ENCODE peak calls at places on chromosomes 1 and 21, in four cellular contexts. C is cardiac muscle cell, B is GM23248, P is trophoblast cell. L is an unnamed sample.

GRCh38 chr1:117592155-117592554 is 13.7 kb upstream of the TENT5C start:
- DNase-seq in C (no peak), B (no peak), P (no peak), L (no peak)

GRCh38 chr1:25523512-25523911 is 19.9 kb upstream of the LDLRAP1 start:
- DNase-seq in C (no peak), B (peak), P (no peak), L (no peak)

GRCh38 chr21:27480841-27481261 is 514.0 kb upstream of the ADAMTS5 start:
- DNase-seq in C (peak), B (peak), P (no peak), L (no peak)

GRCh38 chr1:158025576-158026230 is 32.3 kb downstream of the KIRREL1 start:
- DNase-seq in C (no peak), B (no peak), P (no peak), L (no peak)

GRCh38 chr1:71157151-71157550 is 76.3 kb upstream of the ZRANB2 start:
- DNase-seq in C (no peak), B (peak), P (no peak), L (no peak)

GRCh38 chr21:45142469-45142868 is 68.1 kb downstream of the ADARB1 start:
- DNase-seq in C (peak), B (peak), P (no peak), L (no peak)

GRCh38 chr1:31505884-31506497 is 70.3 kb upstream of the TINAGL1 start:
- DNase-seq in C (peak), B (peak), P (no peak), L (no peak)

GRCh38 chr1:234550341-234551031 is 59.5 kb downstream of the IRF2BP2 start:
- DNase-seq in C (no peak), B (no peak), P (no peak), L (no peak)

GRCh38 chr1:83641206-83641658 is 357.7 kb downstream of the TTLL7 start:
- DNase-seq in C (peak), B (peak), P (no peak), L (no peak)

GRCh38 chr1:102184477-102184876 is 187.8 kb upstream of the OLFM3 start:
- DNase-seq in C (no peak), B (no peak), P (no peak), L (no peak)

GRCh38 chr1:104392552-104392951 is 642.9 kb downstream of the AMY1C start:
- DNase-seq in C (no peak), B (no peak), P (no peak), L (no peak)

GRCh38 chr1:63547621-63548294 is 24.4 kb downstream of the EFCAB7 start:
- DNase-seq in C (peak), B (peak), P (no peak), L (no peak)

GRCh38 chr1:34405266-34405959 is 228.7 kb downstream of the C1orf94 start:
- DNase-seq in C (no peak), B (no peak), P (no peak), L (no peak)

GRCh38 chr21:36385909-36386642 is 884 bp downstream of the CHAF1B start:
- DNase-seq in C (peak), B (peak), P (no peak), L (no peak)

GRCh38 chr1:88922214-88922613 is 30.8 kb upstream of the GTF2B start:
- DNase-seq in C (no peak), B (no peak), P (no peak), L (no peak)

GRCh38 chr1:226201029-226201593 is 14.6 kb upstream of the ACBD3 start:
- DNase-seq in C (peak), B (peak), P (no peak), L (no peak)

GRCh38 chr1:6614019-6614952 is 755 bp downstream of the PHF13 start:
- DNase-seq in C (peak), B (peak), P (no peak), L (peak)

GRCh38 chr1:70910013-70910412 is 137.6 kb downstream of the PTGER3 start:
- DNase-seq in C (no peak), B (no peak), P (no peak), L (no peak)

GRCh38 chr21:39527067-39527595 is 75.4 kb downstream of the SH3BGR start:
- DNase-seq in C (no peak), B (no peak), P (no peak), L (no peak)

GRCh38 chr1:31923905-31924304 is 14.3 kb downstream of the PTP4A2 start:
- DNase-seq in C (no peak), B (no peak), P (no peak), L (no peak)

GRCh38 chr1:211910917-211911485 is 80.4 kb upstream of the LPGAT1 start:
- DNase-seq in C (no peak), B (peak), P (no peak), L (no peak)

GRCh38 chr1:60960846-60961542 is 121.4 kb upstream of the NFIA start:
- DNase-seq in C (peak), B (peak), P (no peak), L (no peak)

GRCh38 chr1:209409786-209410185 is 173.7 kb upstream of the CAMK1G start:
- DNase-seq in C (peak), B (peak), P (peak), L (no peak)

GRCh38 chr1:183281039-183281438 is 95.0 kb downstream of the LAMC2 start:
- DNase-seq in C (peak), B (peak), P (peak), L (no peak)

GRCh38 chr1:209484429-209484828 is 99.1 kb upstream of the CAMK1G start:
- DNase-seq in C (no peak), B (no peak), P (no peak), L (no peak)

GRCh38 chr21:45507888-45508508 is 34.2 kb downstream of the SLC19A1 start:
- DNase-seq in C (no peak), B (no peak), P (no peak), L (no peak)

GRCh38 chr1:212490276-212490675 is 57.6 kb downstream of the NENF start:
- DNase-seq in C (no peak), B (no peak), P (no peak), L (no peak)

GRCh38 chr1:89952021-89952995 is 42.6 kb upstream of the ZNF326 start:
- DNase-seq in C (peak), B (peak), P (peak), L (no peak)

GRCh38 chr1:67019600-67020136 is 34.3 kb downstream of the SLC35D1 start:
- DNase-seq in C (peak), B (peak), P (no peak), L (no peak)

GRCh38 chr1:232635778-232636356 is 5.9 kb upstream of the SIPA1L2 start:
- DNase-seq in C (peak), B (peak), P (no peak), L (no peak)

GRCh38 chr1:198829356-198829755 is 190.5 kb downstream of the PTPRC start:
- DNase-seq in C (no peak), B (no peak), P (no peak), L (no peak)

GRCh38 chr1:56837244-56837926 is 17.2 kb upstream of the C8A start:
- DNase-seq in C (no peak), B (peak), P (no peak), L (no peak)

GRCh38 chr1:197391303-197392226 is 123.5 kb downstream of the CRB1 start:
- DNase-seq in C (peak), B (no peak), P (no peak), L (no peak)

GRCh38 chr1:58290685-58291372 is 255.7 kb downstream of the OMA1 start:
- DNase-seq in C (peak), B (peak), P (no peak), L (no peak)

GRCh38 chr1:109105881-109106280 is 8.0 kb upstream of the ELAPOR1 start:
- DNase-seq in C (no peak), B (no peak), P (no peak), L (no peak)

GRCh38 chr1:43418858-43419257 is 29.2 kb downstream of the SZT2 start:
- DNase-seq in C (no peak), B (no peak), P (no peak), L (no peak)

GRCh38 chr1:95043141-95043980 is 29.4 kb downstream of the ALG14 start:
- DNase-seq in C (peak), B (peak), P (peak), L (peak)
- H3K27ac ChIP-seq in C (no peak), B (peak), P (no peak), L (no peak)

DNA sequence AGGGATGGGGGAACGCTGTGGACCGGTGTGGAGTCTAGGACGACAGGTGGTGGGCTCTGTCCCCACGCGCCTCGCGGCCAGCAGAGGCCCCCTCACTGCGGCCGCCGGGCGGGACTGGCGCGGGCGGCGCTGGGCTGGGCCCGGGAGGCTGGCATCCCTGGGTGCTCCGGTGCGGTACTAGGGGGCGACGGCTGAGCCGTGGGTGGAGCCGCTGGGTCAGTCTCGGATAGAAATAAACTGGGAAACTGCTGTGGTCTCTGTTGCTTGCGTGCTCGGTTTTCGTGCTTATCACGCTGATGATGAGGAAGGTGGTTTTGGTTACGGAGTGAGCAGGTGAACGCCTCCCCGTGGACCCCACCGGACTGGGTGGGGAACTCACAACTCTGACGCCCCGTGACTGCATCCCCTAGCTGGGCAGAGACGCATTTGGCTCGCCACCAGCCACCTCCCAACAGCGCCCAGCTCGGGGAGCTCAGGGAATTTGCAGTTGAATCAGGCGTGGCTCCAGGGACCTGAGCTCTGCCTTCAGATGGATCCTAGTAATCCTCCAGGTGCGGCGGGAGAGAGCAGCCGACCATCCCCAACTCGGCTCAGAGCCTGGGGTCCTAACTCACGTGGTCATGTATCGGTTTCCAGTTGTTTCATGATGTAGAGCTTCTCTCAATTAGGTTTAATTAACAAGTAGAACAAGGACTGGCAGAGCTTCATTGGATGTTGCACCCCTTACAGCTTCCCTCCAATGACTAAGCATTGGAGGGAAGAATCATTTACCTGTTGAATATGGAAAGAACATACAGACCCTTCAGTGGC is 32.1 kb downstream of the HSD17B7 start:
- DNase-seq in C (no peak), B (peak), P (no peak), L (no peak)
- H3K4me3 ChIP-seq in C (peak), B (peak), P (peak), L (peak)

DNA sequence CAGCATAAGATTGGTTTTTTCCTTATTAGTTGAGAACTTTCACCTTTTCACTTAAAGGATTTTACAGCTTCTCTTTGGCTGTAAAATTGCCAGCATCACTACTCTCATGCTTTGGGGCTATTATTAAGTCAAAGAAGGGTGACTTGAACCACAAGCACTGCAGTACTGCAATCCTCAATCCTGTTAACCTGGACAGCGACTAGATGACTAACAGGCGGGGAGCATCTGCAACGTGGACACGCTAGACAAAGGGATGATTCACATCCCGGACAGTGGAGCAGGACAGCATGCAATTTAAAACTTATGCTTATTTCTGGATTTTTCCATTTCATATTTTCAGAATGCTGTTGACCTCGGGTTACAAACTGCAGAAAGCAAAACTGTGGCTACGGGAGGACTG is 8.1 kb downstream of the ARV1 start:
- DNase-seq in C (peak), B (peak), P (peak), L (no peak)
- H3K27ac ChIP-seq in C (no peak), B (peak), P (no peak), L (no peak)

GRCh38 chr1:150971583-150972416 is 2.8 kb downstream of the CERS2 start:
- DNase-seq in C (no peak), B (peak), P (no peak), L (no peak)

GRCh38 chr1:150972417-150972940 is 2.2 kb downstream of the CERS2 start:
- DNase-seq in C (no peak), B (no peak), P (no peak), L (no peak)

GRCh38 chr1:150973258-150973825 is 1.3 kb downstream of the CERS2 start:
- DNase-seq in C (no peak), B (peak), P (no peak), L (peak)

GRCh38 chr1:150968491-150968890 is 6.1 kb downstream of the CERS2 start:
- DNase-seq in C (no peak), B (no peak), P (no peak), L (no peak)

DNA sequence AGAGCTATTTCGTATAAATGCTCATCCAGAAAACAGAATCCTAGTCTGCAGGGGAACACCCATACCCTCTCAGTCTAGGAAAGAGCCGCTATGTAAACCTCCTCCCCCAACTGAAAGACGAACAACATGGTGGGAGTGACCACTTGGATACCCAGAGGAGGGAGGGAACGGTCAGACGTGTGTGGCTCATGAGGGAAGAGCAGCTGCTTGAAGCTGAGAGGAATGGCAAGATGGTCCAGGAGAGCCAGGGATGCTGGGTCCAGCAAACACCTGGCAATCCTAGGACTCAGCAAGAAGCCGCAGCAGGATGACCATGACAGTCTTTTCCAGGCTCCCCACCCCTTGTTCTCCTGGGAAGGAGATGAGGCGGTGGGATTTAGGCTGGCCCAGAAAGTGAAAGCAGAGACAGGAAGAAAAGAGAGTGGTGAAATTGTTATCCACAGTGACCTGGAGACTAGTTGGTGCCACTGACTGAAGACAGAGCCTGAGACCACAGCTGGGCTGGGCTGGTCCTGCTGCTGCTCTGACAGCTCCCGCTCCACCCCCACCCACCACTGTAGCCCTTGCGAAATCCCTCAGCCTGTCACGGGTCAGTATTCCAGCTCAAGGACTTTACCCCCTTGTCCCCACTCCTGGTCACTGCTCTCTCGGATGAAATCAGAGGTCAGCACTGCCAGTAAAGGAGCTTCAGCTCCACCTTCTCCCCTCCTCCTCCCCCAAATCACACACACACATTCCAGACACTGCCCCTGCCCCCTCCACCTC is 3.6 kb downstream of the CERS2 start:
- DNase-seq in C (peak), B (peak), P (no peak), L (no peak)
- H3K4me3 ChIP-seq in C (no peak), B (peak), P (no peak), L (no peak)

GRCh38 chr1:39129514-39129913 is 75.0 kb upstream of the MACF1 start:
- DNase-seq in C (peak), B (peak), P (no peak), L (no peak)

GRCh38 chr1:39128126-39128525 is 76.4 kb upstream of the MACF1 start:
- DNase-seq in C (no peak), B (no peak), P (no peak), L (no peak)

GRCh38 chr1:39131940-39132339 is 72.6 kb upstream of the MACF1 start:
- DNase-seq in C (no peak), B (no peak), P (no peak), L (no peak)

GRCh38 chr1:39128959-39129358 is 75.5 kb upstream of the MACF1 start:
- DNase-seq in C (no peak), B (no peak), P (no peak), L (no peak)

DNA sequence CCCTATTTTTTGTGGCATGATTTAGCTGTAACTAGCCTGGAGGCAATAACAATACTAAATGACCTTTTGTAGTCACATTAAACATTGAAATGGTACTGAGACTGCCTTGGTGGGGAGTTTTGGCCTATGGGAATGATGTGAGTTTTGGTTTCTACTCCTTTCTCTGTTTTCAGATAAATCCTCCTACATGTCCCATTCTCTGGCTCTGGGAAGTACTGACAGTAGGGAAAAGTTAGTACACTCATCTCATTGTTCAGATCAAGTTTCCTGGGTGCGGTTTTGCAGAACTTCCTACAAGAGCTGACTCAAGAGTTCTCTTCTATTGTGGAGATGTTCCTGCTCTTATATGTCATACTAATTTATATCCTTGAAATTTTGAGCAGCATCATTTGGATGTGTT is 74.2 kb upstream of the MACF1 start:
- DNase-seq in C (peak), B (peak), P (no peak), L (no peak)
- H3K27ac ChIP-seq in C (no peak), B (peak), P (no peak), L (no peak)

GRCh38 chr21:34669149-34669879 is 520 bp downstream of the CLIC6 start:
- DNase-seq in C (no peak), B (peak), P (no peak), L (no peak)
- H3K4me3 ChIP-seq in C (peak), B (peak), P (peak), L (no peak)

DNA sequence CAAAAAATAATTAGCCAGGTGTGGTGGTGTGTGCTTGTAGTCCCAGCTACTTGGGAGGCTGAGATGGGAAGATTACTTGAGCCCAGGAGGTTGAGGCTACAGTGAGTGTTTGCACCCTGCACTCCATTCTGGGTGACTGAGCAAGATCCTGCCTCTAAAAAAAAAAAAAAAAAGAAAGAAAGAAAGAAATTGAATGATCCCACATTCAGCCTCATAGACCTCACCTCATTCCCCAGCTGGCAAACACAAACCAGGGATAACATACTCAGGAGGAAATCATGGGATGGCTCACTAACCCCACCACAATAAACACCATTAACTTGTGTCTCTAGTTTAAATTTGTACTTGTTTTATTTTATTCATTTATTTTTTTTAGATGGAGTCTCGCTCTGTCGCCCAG is 8.5 kb downstream of the ENSA start:
- DNase-seq in C (no peak), B (no peak), P (no peak), L (no peak)
- H3K27ac ChIP-seq in C (no peak), B (peak), P (no peak), L (no peak)

DNA sequence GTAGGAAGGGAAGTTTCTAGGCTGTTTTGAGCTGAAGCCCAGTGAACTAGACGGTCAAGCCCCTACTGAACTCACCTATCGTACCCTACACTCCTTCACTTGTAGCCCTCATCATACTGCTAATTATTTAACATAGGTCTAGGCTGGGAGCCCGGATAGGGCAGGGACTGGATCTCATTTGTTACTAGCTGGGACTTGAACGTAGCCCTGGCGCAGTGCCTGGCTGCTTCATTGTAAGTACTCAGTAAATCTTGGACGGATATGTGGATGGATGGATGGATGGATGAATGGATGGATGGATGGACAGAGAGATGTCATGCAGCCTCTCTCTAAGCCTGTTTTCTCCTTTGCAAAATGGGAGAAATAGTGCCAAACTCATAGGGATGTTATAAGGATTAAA is 129.2 kb downstream of the EPHB2 start:
- DNase-seq in C (no peak), B (no peak), P (no peak), L (no peak)
- H3K4me3 ChIP-seq in C (no peak), B (no peak), P (no peak), L (no peak)

L was measured in CD8-positive, alpha-beta memory T cell.